ENCODE peak calls at places on chromosomes 11 and 22, in eight cellular contexts. One of them, this sample, is unnamed.
A peak's percentile ranks its signal among the peaks of the same experiment; 100 is the strongest.

GRCh38 chr22:47121791-47122190 is 359.3 kb downstream of the TBC1D22A start:
- DNase-seq in PC-9: no peak
- DNase-seq in ovary: peak; percentile 17
- DNase-seq in transverse colon: no peak
- DNase-seq in esophagus squamous epithelium: no peak
- DNase-seq in CD4-positive, CD25-positive, alpha-beta regulatory T cell: no peak
- DNase-seq in MM.1S: no peak
- DNase-seq in sigmoid colon: no peak
- DNase-seq in this sample: no peak

GRCh38 chr11:74783241-74783871 is 34.7 kb downstream of the RNF169 start:
- DNase-seq in PC-9: peak; percentile 94
- DNase-seq in ovary: no peak
- DNase-seq in transverse colon: no peak
- DNase-seq in esophagus squamous epithelium: no peak
- DNase-seq in CD4-positive, CD25-positive, alpha-beta regulatory T cell: no peak
- DNase-seq in MM.1S: peak; percentile 50
- DNase-seq in sigmoid colon: no peak
- DNase-seq in this sample: no peak

GRCh38 chr22:46280999-46281623 is 13.3 kb downstream of the TTC38 start:
- DNase-seq in PC-9: no peak
- DNase-seq in ovary: peak; percentile 29
- DNase-seq in transverse colon: peak; percentile 42
- DNase-seq in esophagus squamous epithelium: no peak
- DNase-seq in CD4-positive, CD25-positive, alpha-beta regulatory T cell: no peak
- DNase-seq in MM.1S: no peak
- DNase-seq in sigmoid colon: peak; percentile 53
- DNase-seq in this sample: no peak

GRCh38 chr11:65435981-65436411 is 13.4 kb downstream of the NEAT1 start:
- DNase-seq in PC-9: no peak
- DNase-seq in ovary: peak; percentile 44
- DNase-seq in transverse colon: peak; percentile 40
- DNase-seq in esophagus squamous epithelium: no peak
- DNase-seq in CD4-positive, CD25-positive, alpha-beta regulatory T cell: no peak
- DNase-seq in MM.1S: peak; percentile 20
- DNase-seq in sigmoid colon: peak; percentile 79
- DNase-seq in this sample: no peak

GRCh38 chr11:94043241-94043640 is 22.1 kb downstream of the HEPHL1 start:
- DNase-seq in PC-9: no peak
- DNase-seq in ovary: no peak
- DNase-seq in transverse colon: no peak
- DNase-seq in esophagus squamous epithelium: no peak
- DNase-seq in CD4-positive, CD25-positive, alpha-beta regulatory T cell: no peak
- DNase-seq in MM.1S: no peak
- DNase-seq in sigmoid colon: no peak
- DNase-seq in this sample: no peak

GRCh38 chr11:95512177-95512576 is 277.4 kb downstream of the FAM76B start:
- DNase-seq in PC-9: no peak
- DNase-seq in ovary: no peak
- DNase-seq in transverse colon: peak; percentile 8
- DNase-seq in esophagus squamous epithelium: no peak
- DNase-seq in CD4-positive, CD25-positive, alpha-beta regulatory T cell: no peak
- DNase-seq in MM.1S: no peak
- DNase-seq in sigmoid colon: peak; percentile 76
- DNase-seq in this sample: no peak

GRCh38 chr11:124405611-124406010 is 6.8 kb upstream of the OR8B3 start:
- DNase-seq in PC-9: no peak
- DNase-seq in ovary: no peak
- DNase-seq in transverse colon: no peak
- DNase-seq in esophagus squamous epithelium: no peak
- DNase-seq in CD4-positive, CD25-positive, alpha-beta regulatory T cell: no peak
- DNase-seq in MM.1S: no peak
- DNase-seq in sigmoid colon: no peak
- DNase-seq in this sample: no peak

GRCh38 chr22:49349841-49350381 is 477.8 kb downstream of the BRD1 start:
- DNase-seq in PC-9: no peak
- DNase-seq in ovary: no peak
- DNase-seq in transverse colon: no peak
- DNase-seq in esophagus squamous epithelium: no peak
- DNase-seq in CD4-positive, CD25-positive, alpha-beta regulatory T cell: no peak
- DNase-seq in MM.1S: no peak
- DNase-seq in sigmoid colon: no peak
- DNase-seq in this sample: no peak

GRCh38 chr22:44108076-44108475 is 72.6 kb upstream of the PARVG start:
- DNase-seq in PC-9: no peak
- DNase-seq in ovary: peak; percentile 19
- DNase-seq in transverse colon: no peak
- DNase-seq in esophagus squamous epithelium: no peak
- DNase-seq in CD4-positive, CD25-positive, alpha-beta regulatory T cell: no peak
- DNase-seq in MM.1S: no peak
- DNase-seq in sigmoid colon: no peak
- DNase-seq in this sample: no peak

GRCh38 chr11:115503083-115503885 is 931 bp downstream of the CADM1 start:
- DNase-seq in PC-9: no peak
- DNase-seq in ovary: peak; percentile 76
- DNase-seq in transverse colon: peak; percentile 61
- DNase-seq in esophagus squamous epithelium: no peak
- DNase-seq in CD4-positive, CD25-positive, alpha-beta regulatory T cell: peak; percentile 4
- DNase-seq in MM.1S: peak; percentile 79
- DNase-seq in sigmoid colon: peak; percentile 81
- DNase-seq in this sample: no peak

GRCh38 chr11:8610532-8611116 is 16.6 kb upstream of the STK33 start:
- DNase-seq in PC-9: no peak
- DNase-seq in ovary: no peak
- DNase-seq in transverse colon: no peak
- DNase-seq in esophagus squamous epithelium: no peak
- DNase-seq in CD4-positive, CD25-positive, alpha-beta regulatory T cell: no peak
- DNase-seq in MM.1S: no peak
- DNase-seq in sigmoid colon: no peak
- DNase-seq in this sample: peak; percentile 34

GRCh38 chr11:8612522-8612921 is 18.5 kb upstream of the STK33 start:
- DNase-seq in PC-9: no peak
- DNase-seq in ovary: no peak
- DNase-seq in transverse colon: no peak
- DNase-seq in esophagus squamous epithelium: no peak
- DNase-seq in CD4-positive, CD25-positive, alpha-beta regulatory T cell: no peak
- DNase-seq in MM.1S: no peak
- DNase-seq in sigmoid colon: no peak
- DNase-seq in this sample: no peak

GRCh38 chr11:8614497-8614896 is 20.5 kb upstream of the STK33 start:
- DNase-seq in PC-9: no peak
- DNase-seq in ovary: no peak
- DNase-seq in transverse colon: no peak
- DNase-seq in esophagus squamous epithelium: no peak
- DNase-seq in CD4-positive, CD25-positive, alpha-beta regulatory T cell: no peak
- DNase-seq in MM.1S: no peak
- DNase-seq in sigmoid colon: no peak
- DNase-seq in this sample: no peak

GRCh38 chr11:8615633-8616032 is 21.6 kb upstream of the STK33 start:
- DNase-seq in PC-9: no peak
- DNase-seq in ovary: no peak
- DNase-seq in transverse colon: no peak
- DNase-seq in esophagus squamous epithelium: no peak
- DNase-seq in CD4-positive, CD25-positive, alpha-beta regulatory T cell: no peak
- DNase-seq in MM.1S: no peak
- DNase-seq in sigmoid colon: no peak
- DNase-seq in this sample: no peak

DNA sequence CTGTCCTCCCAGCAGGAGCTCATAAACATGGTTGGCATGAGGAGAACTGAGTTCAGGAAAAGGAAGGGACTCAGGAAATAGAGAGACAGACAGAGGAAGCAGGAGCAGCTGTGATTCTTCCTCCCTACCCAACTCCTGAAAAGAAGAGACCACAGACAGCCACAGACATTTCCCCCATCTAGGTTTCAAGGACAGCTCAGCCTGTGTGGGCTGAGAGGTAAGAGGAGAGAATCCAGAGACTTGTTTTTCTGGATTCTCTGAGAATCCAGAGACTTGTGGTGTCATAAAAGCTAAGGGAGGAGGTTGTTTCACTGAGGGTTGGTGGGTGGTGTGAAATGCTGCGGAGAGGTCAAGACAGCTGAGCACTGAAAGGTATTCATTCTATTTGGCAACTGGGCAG is 19.0 kb upstream of the STK33 start:
- DNase-seq in PC-9: no peak
- DNase-seq in ovary: no peak
- DNase-seq in transverse colon: no peak
- DNase-seq in esophagus squamous epithelium: no peak
- DNase-seq in CD4-positive, CD25-positive, alpha-beta regulatory T cell: no peak
- DNase-seq in MM.1S: no peak
- DNase-seq in sigmoid colon: no peak
- DNase-seq in this sample: no peak
- H3K4me1 ChIP-seq in PC-9: no peaks in the 10 kb centered on the region
- H3K4me1 ChIP-seq in ovary: no peaks in the 10 kb centered on the region
- H3K4me1 ChIP-seq in transverse colon: no peaks in the 10 kb centered on the region
- H3K4me1 ChIP-seq in esophagus squamous epithelium: no peaks in the 10 kb centered on the region
- H3K4me1 ChIP-seq in CD4-positive, CD25-positive, alpha-beta regulatory T cell: no peaks in the 10 kb centered on the region
- H3K4me1 ChIP-seq in MM.1S: no peaks in the 10 kb centered on the region
- H3K4me1 ChIP-seq in sigmoid colon: no peaks in the 10 kb centered on the region
- H3K4me1 ChIP-seq in this sample: peaks cover 3% of the 10 kb centered on the region

DNA sequence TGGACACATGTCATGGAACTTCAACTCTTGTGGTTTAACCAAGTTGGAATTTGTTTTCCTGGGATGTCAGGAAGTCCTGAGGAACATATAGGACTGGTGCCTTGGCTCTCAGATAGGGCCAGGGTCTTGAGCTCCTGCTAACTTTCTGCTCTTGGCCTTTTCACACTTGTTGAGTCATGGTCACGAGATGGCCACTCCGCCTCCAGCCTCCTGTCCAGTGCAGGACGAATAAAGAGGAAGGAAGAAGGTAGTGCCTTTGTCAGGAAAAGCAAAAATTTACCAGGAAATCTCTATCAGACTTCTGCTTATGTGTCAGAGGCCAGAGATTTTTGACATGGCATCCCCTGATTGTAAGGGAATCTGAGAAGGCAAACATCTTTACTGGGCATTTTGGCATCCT is 89.1 kb upstream of the ARHGAP20 start:
- DNase-seq in PC-9: no peak
- DNase-seq in ovary: no peak
- DNase-seq in transverse colon: peak; percentile 13
- DNase-seq in esophagus squamous epithelium: no peak
- DNase-seq in CD4-positive, CD25-positive, alpha-beta regulatory T cell: no peak
- DNase-seq in MM.1S: no peak
- DNase-seq in sigmoid colon: no peak
- DNase-seq in this sample: no peak
- H3K4me1 ChIP-seq in PC-9: no peaks in the 10 kb centered on the region
- H3K4me1 ChIP-seq in ovary: no peaks in the 10 kb centered on the region
- H3K4me1 ChIP-seq in transverse colon: no peaks in the 10 kb centered on the region
- H3K4me1 ChIP-seq in esophagus squamous epithelium: no peaks in the 10 kb centered on the region
- H3K4me1 ChIP-seq in CD4-positive, CD25-positive, alpha-beta regulatory T cell: no peaks in the 10 kb centered on the region
- H3K4me1 ChIP-seq in MM.1S: no peaks in the 10 kb centered on the region
- H3K4me1 ChIP-seq in sigmoid colon: no peaks in the 10 kb centered on the region
- H3K4me1 ChIP-seq in this sample: no peaks in the 10 kb centered on the region

DNA sequence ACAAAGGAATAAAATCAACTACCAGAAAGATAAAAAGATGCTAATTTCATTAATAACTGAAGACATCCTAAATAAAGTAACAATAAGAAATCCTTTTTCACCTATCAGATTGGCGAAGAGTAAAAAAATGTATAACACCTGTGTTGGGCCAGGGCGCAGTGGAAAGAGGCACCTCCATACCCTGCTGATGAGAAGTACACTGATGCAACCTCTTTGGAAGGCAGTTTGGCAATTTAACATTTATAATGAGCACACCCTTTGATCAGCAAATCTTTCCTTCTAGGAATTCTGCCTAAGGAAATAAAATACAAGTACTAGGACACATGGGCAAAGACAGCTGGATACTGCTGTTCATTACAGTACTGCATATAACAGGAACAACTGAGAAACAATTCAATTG is 110.0 kb downstream of the RPL27A start:
- DNase-seq in PC-9: no peak
- DNase-seq in ovary: no peak
- DNase-seq in transverse colon: no peak
- DNase-seq in esophagus squamous epithelium: no peak
- DNase-seq in CD4-positive, CD25-positive, alpha-beta regulatory T cell: no peak
- DNase-seq in MM.1S: no peak
- DNase-seq in sigmoid colon: no peak
- DNase-seq in this sample: no peak
- H3K4me1 ChIP-seq in PC-9: no peaks in the 10 kb centered on the region
- H3K4me1 ChIP-seq in ovary: peaks cover 9% of the 10 kb centered on the region
- H3K4me1 ChIP-seq in transverse colon: peaks cover 57% of the 10 kb centered on the region
- H3K4me1 ChIP-seq in esophagus squamous epithelium: no peaks in the 10 kb centered on the region
- H3K4me1 ChIP-seq in CD4-positive, CD25-positive, alpha-beta regulatory T cell: no peaks in the 10 kb centered on the region
- H3K4me1 ChIP-seq in MM.1S: peaks cover 56% of the 10 kb centered on the region
- H3K4me1 ChIP-seq in sigmoid colon: no peaks in the 10 kb centered on the region
- H3K4me1 ChIP-seq in this sample: no peaks in the 10 kb centered on the region

GRCh38 chr11:84626256-84626655 is 1000.9 kb downstream of the DLG2 start:
- DNase-seq in PC-9: no peak
- DNase-seq in ovary: no peak
- DNase-seq in transverse colon: no peak
- DNase-seq in esophagus squamous epithelium: no peak
- DNase-seq in CD4-positive, CD25-positive, alpha-beta regulatory T cell: no peak
- DNase-seq in MM.1S: no peak
- DNase-seq in sigmoid colon: no peak
- DNase-seq in this sample: no peak
- H3K4me1 ChIP-seq in PC-9: no peaks in the 10 kb centered on the region
- H3K4me1 ChIP-seq in ovary: no peaks in the 10 kb centered on the region
- H3K4me1 ChIP-seq in transverse colon: no peaks in the 10 kb centered on the region
- H3K4me1 ChIP-seq in esophagus squamous epithelium: no peaks in the 10 kb centered on the region
- H3K4me1 ChIP-seq in CD4-positive, CD25-positive, alpha-beta regulatory T cell: no peaks in the 10 kb centered on the region
- H3K4me1 ChIP-seq in MM.1S: no peaks in the 10 kb centered on the region
- H3K4me1 ChIP-seq in sigmoid colon: no peaks in the 10 kb centered on the region
- H3K4me1 ChIP-seq in this sample: no peaks in the 10 kb centered on the region

DNA sequence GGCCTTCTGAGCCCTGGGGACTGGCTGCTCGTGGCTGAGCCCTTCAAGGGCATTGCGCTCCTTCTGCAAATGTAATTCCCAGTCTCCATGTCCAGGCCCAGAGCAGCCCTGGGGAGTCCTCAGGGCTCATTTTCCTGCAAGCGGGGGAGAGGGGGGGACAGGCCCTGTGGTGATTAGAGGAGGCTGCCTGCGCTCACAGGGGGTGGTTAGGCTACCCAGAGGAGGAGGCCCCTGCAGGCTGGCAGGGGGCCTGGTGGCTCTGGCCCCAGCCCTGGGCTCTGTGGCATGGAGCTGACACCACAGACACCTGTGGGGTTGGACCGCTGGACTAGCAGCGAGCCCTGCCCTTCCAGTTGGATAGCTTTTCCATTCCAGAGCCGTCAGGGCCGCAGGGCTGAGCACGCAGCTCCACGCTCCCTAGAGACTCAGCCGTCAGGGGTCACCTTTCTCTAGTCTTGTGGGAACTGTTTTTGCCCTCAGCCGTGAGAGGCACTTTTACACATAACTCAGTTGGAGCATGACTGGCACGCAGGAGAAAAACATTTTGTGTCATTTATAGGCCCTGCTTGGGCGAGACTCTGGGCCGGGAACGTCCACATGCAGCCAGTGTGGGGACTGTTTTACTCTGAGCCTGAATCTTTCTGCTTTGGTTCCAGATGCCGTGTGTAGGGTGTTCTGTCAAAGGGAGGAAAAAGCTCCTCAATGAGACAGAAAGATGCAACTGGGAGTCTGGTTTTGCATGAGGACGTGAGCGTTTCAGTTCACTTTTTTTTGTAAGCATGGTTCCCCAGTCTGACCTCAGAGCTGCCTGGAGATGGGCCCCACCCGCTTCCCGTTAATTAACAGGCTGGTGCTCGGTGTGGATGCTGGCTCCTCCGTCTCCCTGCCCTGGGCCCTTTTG is 58.1 kb downstream of the LRP5 start:
- DNase-seq in PC-9: no peak
- DNase-seq in ovary: no peak
- DNase-seq in transverse colon: peak; percentile 62
- DNase-seq in esophagus squamous epithelium: no peak
- DNase-seq in CD4-positive, CD25-positive, alpha-beta regulatory T cell: no peak
- DNase-seq in MM.1S: peak; percentile 65
- DNase-seq in sigmoid colon: no peak
- DNase-seq in this sample: no peak
- H3K4me1 ChIP-seq in PC-9: no peaks in the 10 kb centered on the region
- H3K4me1 ChIP-seq in ovary: peaks cover 18% of the 10 kb centered on the region
- H3K4me1 ChIP-seq in transverse colon: peaks cover 47% of the 10 kb centered on the region
- H3K4me1 ChIP-seq in esophagus squamous epithelium: peaks cover 21% of the 10 kb centered on the region
- H3K4me1 ChIP-seq in CD4-positive, CD25-positive, alpha-beta regulatory T cell: no peaks in the 10 kb centered on the region
- H3K4me1 ChIP-seq in MM.1S: peaks cover 31% of the 10 kb centered on the region
- H3K4me1 ChIP-seq in sigmoid colon: no peaks in the 10 kb centered on the region
- H3K4me1 ChIP-seq in this sample: no peaks in the 10 kb centered on the region

GRCh38 chr11:45082744-45083543 is 63.5 kb upstream of the PRDM11 start:
- DNase-seq in PC-9: no peak
- DNase-seq in ovary: no peak
- DNase-seq in transverse colon: no peak
- DNase-seq in esophagus squamous epithelium: no peak
- DNase-seq in CD4-positive, CD25-positive, alpha-beta regulatory T cell: no peak
- DNase-seq in MM.1S: no peak
- DNase-seq in sigmoid colon: no peak
- DNase-seq in this sample: no peak
- H3K4me1 ChIP-seq in PC-9: no peaks in the 10 kb centered on the region
- H3K4me1 ChIP-seq in ovary: no peaks in the 10 kb centered on the region
- H3K4me1 ChIP-seq in transverse colon: peaks cover 17% of the 10 kb centered on the region
- H3K4me1 ChIP-seq in esophagus squamous epithelium: peaks cover 22% of the 10 kb centered on the region
- H3K4me1 ChIP-seq in CD4-positive, CD25-positive, alpha-beta regulatory T cell: peaks cover 19% of the 10 kb centered on the region
- H3K4me1 ChIP-seq in MM.1S: peaks cover 29% of the 10 kb centered on the region
- H3K4me1 ChIP-seq in sigmoid colon: no peaks in the 10 kb centered on the region
- H3K4me1 ChIP-seq in this sample: peaks cover 32% of the 10 kb centered on the region

This sample was measured in naive thymus-derived CD4-positive, alpha-beta T cell.